ENCODE peak calls at places on chromosomes 5 and 9, in five cellular contexts. O is NB4, Z is heart right ventricle, R is Calu3, N is astrocyte. P is an unnamed sample.
A peak's percentile ranks its signal among the peaks of the same experiment; 100 is the strongest.

GRCh38 chr9:82117025-82117424 is 128.5 kb downstream of the SPATA31D1 start:
- DNase-seq in O (no peak), Z (peak; percentile 10), R (no peak), N (peak; percentile 23), P (no peak)

GRCh38 chr5:135829179-135829578 is 5.3 kb upstream of the SLC25A48 start:
- DNase-seq in O (no peak), Z (no peak), R (no peak), N (no peak), P (no peak)

GRCh38 chr5:19172926-19173425 is 815.0 kb downstream of the CDH18 start:
- DNase-seq in O (no peak), Z (peak; percentile 11), R (no peak), N (no peak), P (no peak)

GRCh38 chr5:126988021-126988569 is 42.3 kb downstream of the MARCHF3 start:
- DNase-seq in O (no peak), Z (no peak), R (no peak), N (no peak), P (no peak)

GRCh38 chr9:134710271-134710540 is 68.6 kb downstream of the COL5A1 start:
- DNase-seq in O (no peak), Z (no peak), R (no peak), N (no peak), P (no peak)

GRCh38 chr5:1367149-1367548 is 22.2 kb upstream of the CLPTM1L start:
- DNase-seq in O (no peak), Z (no peak), R (no peak), N (no peak), P (no peak)

GRCh38 chr5:179620703-179621350 is 2.6 kb downstream of the HNRNPH1 start:
- DNase-seq in O (peak; percentile 11), Z (no peak), R (no peak), N (peak; percentile 43), P (peak; percentile 46)

GRCh38 chr9:5764130-5764868 is 68.6 kb downstream of the ERMP1 start:
- DNase-seq in O (no peak), Z (no peak), R (no peak), N (no peak), P (no peak)

GRCh38 chr5:151023047-151023615 is 2.7 kb downstream of the GPX3 start:
- DNase-seq in O (no peak), Z (peak; percentile 85), R (no peak), N (peak; percentile 58), P (no peak)

GRCh38 chr5:52010430-52010829 is 627.2 kb downstream of the ISL1 start:
- DNase-seq in O (no peak), Z (no peak), R (no peak), N (no peak), P (no peak)

GRCh38 chr5:52007230-52007858 is 624.1 kb downstream of the ISL1 start:
- DNase-seq in O (peak; percentile 55), Z (peak; percentile 13), R (peak; percentile 54), N (peak; percentile 3), P (peak; percentile 65)
- TF ChIP-seq CTCF in O (peak; percentile 49), Z (peak; percentile 53), R (peak; percentile 56), N (peak; percentile 65), P (peak; percentile 78)

DNA sequence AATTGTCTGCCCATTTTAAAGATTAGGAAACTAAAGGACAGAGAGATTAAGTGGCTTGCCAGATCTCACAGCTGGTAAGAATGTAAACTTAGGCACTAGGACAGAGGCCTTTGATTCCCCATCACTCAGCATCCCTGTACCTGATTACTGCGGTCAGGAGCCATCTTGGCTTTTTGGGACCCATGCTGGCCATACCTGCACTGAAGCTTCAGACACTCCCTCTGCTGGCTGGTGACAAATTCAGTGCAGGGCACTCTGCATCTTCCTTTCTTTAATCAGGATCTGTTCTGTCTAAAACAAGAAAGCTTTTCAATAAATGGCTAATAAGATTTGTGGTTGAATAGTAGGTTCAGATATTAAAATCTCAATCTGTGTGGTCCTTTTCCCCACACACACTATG is 215.5 kb upstream of the RORB start:
- DNase-seq in O (peak; percentile 4), Z (no peak), R (no peak), N (no peak), P (no peak)
- TF ChIP-seq CTCF in O (peak; percentile 15), Z (no peak), R (no peak), N (no peak), P (no peak)

GRCh38 chr5:159510282-159510681 is 180.0 kb upstream of the IL12B start:
- DNase-seq in O (no peak), Z (peak; percentile 83), R (peak; percentile 14), N (peak; percentile 77), P (peak; percentile 84)
- TF ChIP-seq CTCF in O (no peak), Z (no peak), R (no peak), N (no peak), P (peak; percentile 12)

DNA sequence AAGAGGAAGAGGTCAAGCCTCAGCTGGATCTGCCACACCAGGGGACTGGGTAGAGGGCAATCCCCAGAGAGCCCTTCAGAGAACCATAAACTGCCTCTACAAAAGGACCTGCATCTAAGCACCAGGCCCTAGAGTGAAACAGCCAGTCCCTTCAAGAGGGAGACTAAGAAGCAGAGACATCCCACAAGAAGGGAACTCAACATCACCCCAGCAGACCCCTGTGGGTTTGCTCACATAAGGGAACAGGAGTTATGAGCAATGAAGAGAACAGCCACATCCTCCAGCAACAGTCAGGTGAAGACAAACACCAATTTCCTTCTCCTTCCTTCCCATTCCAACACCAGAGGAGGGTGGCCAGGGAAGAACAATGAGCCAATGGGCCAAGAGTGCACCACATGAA is 48.9 kb downstream of the TNFSF15 start:
- DNase-seq in O (peak; percentile 38), Z (no peak), R (no peak), N (no peak), P (no peak)
- TF ChIP-seq CTCF in O (no peak), Z (no peak), R (no peak), N (no peak), P (no peak)

GRCh38 chr9:72612449-72612848 is 91.0 kb downstream of the TMC1 start:
- DNase-seq in O (no peak), Z (no peak), R (no peak), N (no peak), P (no peak)
- TF ChIP-seq CTCF in O (no peak), Z (no peak), R (no peak), N (no peak), P (peak; percentile 46)

GRCh38 chr9:129198737-129199435 is 20.8 kb upstream of the IER5L start:
- DNase-seq in O (no peak), Z (no peak), R (no peak), N (no peak), P (no peak)
- TF ChIP-seq CTCF in O (no peak), Z (no peak), R (no peak), N (no peak), P (no peak)

DNA sequence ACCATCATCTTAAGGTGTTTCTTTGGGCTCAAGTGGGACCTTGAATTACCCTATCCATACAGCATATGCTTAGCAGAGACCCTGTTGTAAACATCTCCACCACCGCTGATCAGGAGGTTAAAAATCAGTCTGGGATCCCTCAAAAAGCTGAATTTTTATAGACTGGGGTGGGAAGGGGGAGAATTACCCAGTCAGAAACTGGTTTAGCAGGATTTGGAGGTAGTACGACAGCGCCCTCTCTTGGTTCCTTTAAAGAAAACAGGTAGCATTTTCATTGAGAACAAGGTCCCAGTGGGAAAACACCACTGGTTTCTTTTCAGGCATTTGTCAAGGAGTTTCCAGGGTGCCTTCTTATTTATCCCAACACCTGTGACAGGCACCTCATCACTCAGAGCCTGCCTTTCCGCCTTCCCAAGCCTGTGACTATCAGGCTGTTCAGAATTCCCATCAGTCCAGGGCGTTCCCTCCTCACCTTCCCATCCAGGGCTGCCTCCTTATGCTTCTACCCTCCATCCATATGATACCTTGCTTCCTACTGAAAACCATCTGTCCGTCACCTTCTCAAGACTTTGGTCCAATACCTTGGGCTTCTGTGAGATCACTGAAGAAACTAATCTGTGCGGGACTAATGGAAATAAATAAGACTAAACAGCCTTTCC is 203.8 kb upstream of the RAI14 start:
- DNase-seq in O (peak; percentile 36), Z (no peak), R (peak; percentile 29), N (no peak), P (peak; percentile 25)
- TF ChIP-seq CTCF in O (peak; percentile 12), Z (no peak), R (peak; percentile 56), N (peak; percentile 48), P (peak; percentile 79)

P was measured in HFFc6.